ENCODE peak calls at places on chromosomes 13 and 19, in four cellular contexts. One of them, this sample, is unnamed.
A peak's percentile ranks its signal among the peaks of the same experiment; 100 is the strongest.

GRCh38 chr19:28456264-28456663 is 756.7 kb downstream of the UQCRFS1 start:
- DNase-seq in hepatocyte: no peak
- DNase-seq in T-helper 17 cell: no peak
- DNase-seq in epithelial cell of esophagus: no peak
- DNase-seq in this sample: no peak

GRCh38 chr19:32309711-32310390 is 35.6 kb upstream of the ZNF507 start:
- DNase-seq in epithelial cell of esophagus: no peak
- DNase-seq in hepatocyte: no peak
- DNase-seq in T-helper 17 cell: no peak
- DNase-seq in this sample: peak; percentile 43

GRCh38 chr13:57264965-57265364 is 98.0 kb downstream of the PRR20E start:
- DNase-seq in epithelial cell of esophagus: no peak
- DNase-seq in hepatocyte: no peak
- DNase-seq in T-helper 17 cell: no peak
- DNase-seq in this sample: no peak

GRCh38 chr19:2811221-2811722 is 8.4 kb upstream of the ZNF554 start:
- DNase-seq in T-helper 17 cell: no peak
- DNase-seq in hepatocyte: peak; percentile 58
- DNase-seq in epithelial cell of esophagus: no peak
- DNase-seq in this sample: no peak

GRCh38 chr19:6516018-6516658 is 14.0 kb upstream of the TUBB4A start:
- DNase-seq in hepatocyte: peak; percentile 98
- DNase-seq in epithelial cell of esophagus: peak; percentile 96
- DNase-seq in T-helper 17 cell: peak; percentile 60
- DNase-seq in this sample: peak; percentile 99

GRCh38 chr13:95073826-95074345 is 227.4 kb downstream of the ABCC4 start:
- DNase-seq in T-helper 17 cell: no peak
- DNase-seq in epithelial cell of esophagus: no peak
- DNase-seq in hepatocyte: no peak
- DNase-seq in this sample: no peak

GRCh38 chr13:36454121-36454520 is 21.8 kb downstream of the CCNA1 start:
- DNase-seq in epithelial cell of esophagus: peak; percentile 39
- DNase-seq in T-helper 17 cell: no peak
- DNase-seq in hepatocyte: no peak
- DNase-seq in this sample: no peak

GRCh38 chr13:37127706-37128241 is 22.3 kb upstream of the CSNK1A1L start:
- DNase-seq in hepatocyte: no peak
- DNase-seq in epithelial cell of esophagus: peak; percentile 41
- DNase-seq in T-helper 17 cell: no peak
- DNase-seq in this sample: no peak

GRCh38 chr13:75803175-75803611 is 167.1 kb downstream of the LMO7 start:
- DNase-seq in epithelial cell of esophagus: no peak
- DNase-seq in hepatocyte: no peak
- DNase-seq in T-helper 17 cell: no peak
- DNase-seq in this sample: no peak

GRCh38 chr19:47610902-47611301 is 2.0 kb downstream of the BICRA start:
- DNase-seq in epithelial cell of esophagus: no peak
- DNase-seq in T-helper 17 cell: no peak
- DNase-seq in hepatocyte: no peak
- DNase-seq in this sample: no peak

GRCh38 chr13:40287428-40287827 is 379.0 kb downstream of the FOXO1 start:
- DNase-seq in hepatocyte: no peak
- DNase-seq in epithelial cell of esophagus: no peak
- DNase-seq in T-helper 17 cell: no peak
- DNase-seq in this sample: no peak

GRCh38 chr19:16118489-16119033 is 6.9 kb downstream of the RAB8A start:
- DNase-seq in epithelial cell of esophagus: no peak
- DNase-seq in T-helper 17 cell: no peak
- DNase-seq in hepatocyte: no peak
- DNase-seq in this sample: no peak

GRCh38 chr19:14786421-14786851 is 8.1 kb upstream of the ADGRE2 start:
- DNase-seq in hepatocyte: peak; percentile 25
- DNase-seq in T-helper 17 cell: no peak
- DNase-seq in epithelial cell of esophagus: no peak
- DNase-seq in this sample: peak; percentile 44

GRCh38 chr19:3110126-3110825 is 16.1 kb downstream of the GNA11 start:
- DNase-seq in hepatocyte: no peak
- DNase-seq in epithelial cell of esophagus: no peak
- DNase-seq in T-helper 17 cell: no peak
- DNase-seq in this sample: no peak

GRCh38 chr19:405138-405965 is 3.6 kb downstream of the C2CD4C start:
- DNase-seq in hepatocyte: no peak
- DNase-seq in T-helper 17 cell: no peak
- DNase-seq in epithelial cell of esophagus: no peak
- DNase-seq in this sample: peak; percentile 10

GRCh38 chr13:112629161-112629560 is 41.2 kb upstream of the TUBGCP3 start:
- DNase-seq in T-helper 17 cell: no peak
- DNase-seq in hepatocyte: no peak
- DNase-seq in epithelial cell of esophagus: no peak
- DNase-seq in this sample: no peak

GRCh38 chr19:57002765-57003164 is 117.0 kb upstream of the USP29 start:
- DNase-seq in hepatocyte: no peak
- DNase-seq in T-helper 17 cell: no peak
- DNase-seq in epithelial cell of esophagus: no peak
- DNase-seq in this sample: no peak

GRCh38 chr19:11673608-11674041 is 65.1 kb downstream of the ZNF823 start:
- DNase-seq in epithelial cell of esophagus: peak; percentile 55
- DNase-seq in T-helper 17 cell: no peak
- DNase-seq in hepatocyte: peak; percentile 81
- DNase-seq in this sample: no peak

GRCh38 chr13:21673592-21674270 is 2.9 kb downstream of the FGF9 start:
- DNase-seq in epithelial cell of esophagus: peak; percentile 66
- DNase-seq in hepatocyte: peak; percentile 76
- DNase-seq in T-helper 17 cell: peak; percentile 29
- DNase-seq in this sample: no peak

GRCh38 chr13:62207388-62207787 is 791.7 kb upstream of the PCDH20 start:
- DNase-seq in T-helper 17 cell: no peak
- DNase-seq in hepatocyte: no peak
- DNase-seq in epithelial cell of esophagus: no peak
- DNase-seq in this sample: no peak

GRCh38 chr19:10424011-10424637 is 3.8 kb downstream of the PDE4A start:
- DNase-seq in hepatocyte: peak; percentile 84
- DNase-seq in epithelial cell of esophagus: peak; percentile 75
- DNase-seq in T-helper 17 cell: peak; percentile 56
- DNase-seq in this sample: peak; percentile 96

GRCh38 chr13:48526269-48526668 is 6.6 kb downstream of the RCBTB2 start:
- DNase-seq in epithelial cell of esophagus: no peak
- DNase-seq in hepatocyte: no peak
- DNase-seq in T-helper 17 cell: no peak
- DNase-seq in this sample: no peak

GRCh38 chr13:86554066-86554465 is 754.8 kb upstream of the SLITRK6 start:
- DNase-seq in epithelial cell of esophagus: no peak
- DNase-seq in hepatocyte: no peak
- DNase-seq in T-helper 17 cell: no peak
- DNase-seq in this sample: no peak

GRCh38 chr19:45547965-45548609 is 36.5 kb downstream of the OPA3 start:
- DNase-seq in hepatocyte: peak; percentile 49
- DNase-seq in T-helper 17 cell: no peak
- DNase-seq in epithelial cell of esophagus: peak; percentile 94
- DNase-seq in this sample: no peak

GRCh38 chr13:75181906-75182305 is 300.1 kb downstream of the TBC1D4 start:
- DNase-seq in epithelial cell of esophagus: peak; percentile 45
- DNase-seq in T-helper 17 cell: no peak
- DNase-seq in hepatocyte: no peak
- DNase-seq in this sample: no peak

GRCh38 chr13:33366469-33367062 is 81.0 kb upstream of the STARD13 start:
- DNase-seq in epithelial cell of esophagus: no peak
- DNase-seq in hepatocyte: no peak
- DNase-seq in T-helper 17 cell: no peak
- DNase-seq in this sample: no peak

GRCh38 chr19:23286477-23286876 is 36.3 kb upstream of the ZNF724 start:
- DNase-seq in hepatocyte: no peak
- DNase-seq in T-helper 17 cell: no peak
- DNase-seq in epithelial cell of esophagus: no peak
- DNase-seq in this sample: no peak

GRCh38 chr13:50248537-50249521 is 233.6 kb downstream of the KCNRG start:
- DNase-seq in epithelial cell of esophagus: no peak
- DNase-seq in T-helper 17 cell: no peak
- DNase-seq in hepatocyte: no peak
- DNase-seq in this sample: no peak

GRCh38 chr19:44969437-44969836 is 14.3 kb downstream of the CLPTM1 start:
- DNase-seq in epithelial cell of esophagus: no peak
- DNase-seq in T-helper 17 cell: no peak
- DNase-seq in hepatocyte: no peak
- DNase-seq in this sample: no peak

GRCh38 chr19:31349160-31349881 is at the start of gene TSHZ3:
- DNase-seq in epithelial cell of esophagus: peak; percentile 82
- DNase-seq in hepatocyte: peak; percentile 80
- DNase-seq in T-helper 17 cell: peak; percentile 28
- DNase-seq in this sample: peak; percentile 93

GRCh38 chr19:58558623-58559274 is 338 bp upstream of the UBE2M start:
- DNase-seq in hepatocyte: peak; percentile 99
- DNase-seq in T-helper 17 cell: peak; percentile 99
- DNase-seq in epithelial cell of esophagus: peak; percentile 99
- DNase-seq in this sample: peak; percentile 97

This sample was measured in upper lobe of left lung.